ENCODE peak calls at places on chromosomes 13 and 19, in five cellular contexts. Q, A, U, M and K are unnamed samples.
A peak's percentile ranks its signal among the peaks of the same experiment; 100 is the strongest.

GRCh38 chr19:38674388-38675133 is 27.1 kb downstream of the ACTN4 start:
- DNase-seq in U (peak; percentile 61), M (no peak), Q (no peak), A (no peak), K (peak; percentile 99)

GRCh38 chr19:46346821-46347571 is at the start of gene PPP5C:
- DNase-seq in A (peak; percentile 95), M (peak; percentile 95), Q (peak; percentile 97), U (peak; percentile 86), K (peak; percentile 90)

GRCh38 chr13:20053016-20053415 is 94.5 kb downstream of the ZMYM2 start:
- DNase-seq in Q (no peak), A (no peak), U (peak; percentile 27), M (no peak), K (no peak)

GRCh38 chr19:50481351-50482149 is 4.9 kb upstream of the GARIN5A start:
- DNase-seq in Q (peak; percentile 56), U (no peak), A (no peak), M (no peak), K (no peak)

GRCh38 chr19:46787331-46788100 is 878 bp downstream of the SLC1A5 start:
- DNase-seq in M (peak; percentile 74), Q (peak; percentile 84), A (peak; percentile 59), U (peak; percentile 68), K (peak; percentile 52)

GRCh38 chr13:22937241-22937640 is 243.5 kb upstream of the SGCG start:
- DNase-seq in M (no peak), U (no peak), A (no peak), Q (no peak), K (no peak)

GRCh38 chr19:2887391-2887914 is 13.3 kb upstream of the ZNF57 start:
- DNase-seq in A (peak; percentile 85), U (peak; percentile 77), M (no peak), Q (no peak), K (peak; percentile 73)

GRCh38 chr13:28718186-28718537 is 608 bp downstream of the SLC46A3 start:
- DNase-seq in A (peak; percentile 37), M (no peak), U (peak; percentile 51), Q (no peak), K (peak; percentile 31)

GRCh38 chr13:67281476-67281875 is 51.3 kb upstream of the PCDH9 start:
- DNase-seq in Q (no peak), A (no peak), U (no peak), M (no peak), K (no peak)

GRCh38 chr19:46875234-46875633 is 14.4 kb downstream of the ARHGAP35 start:
- DNase-seq in U (no peak), A (no peak), Q (no peak), M (no peak), K (peak; percentile 59)

GRCh38 chr19:54162241-54162805 is 2.8 kb upstream of the LENG1 start:
- DNase-seq in A (peak; percentile 76), M (peak; percentile 93), Q (peak; percentile 93), U (peak; percentile 77), K (peak; percentile 81)

GRCh38 chr19:6590458-6591319 is at the start of gene CD70:
- DNase-seq in A (no peak), U (no peak), M (no peak), Q (no peak), K (peak; percentile 51)

GRCh38 chr13:72985610-72986009 is 73.2 kb upstream of the KLF5 start:
- DNase-seq in M (no peak), Q (no peak), U (no peak), A (no peak), K (no peak)
- H3K4me3 ChIP-seq in M (no peak overlapping the region), Q (no peak overlapping the region), U (no peak overlapping the region), A (no peak overlapping the region), K (no peak overlapping the region)

DNA sequence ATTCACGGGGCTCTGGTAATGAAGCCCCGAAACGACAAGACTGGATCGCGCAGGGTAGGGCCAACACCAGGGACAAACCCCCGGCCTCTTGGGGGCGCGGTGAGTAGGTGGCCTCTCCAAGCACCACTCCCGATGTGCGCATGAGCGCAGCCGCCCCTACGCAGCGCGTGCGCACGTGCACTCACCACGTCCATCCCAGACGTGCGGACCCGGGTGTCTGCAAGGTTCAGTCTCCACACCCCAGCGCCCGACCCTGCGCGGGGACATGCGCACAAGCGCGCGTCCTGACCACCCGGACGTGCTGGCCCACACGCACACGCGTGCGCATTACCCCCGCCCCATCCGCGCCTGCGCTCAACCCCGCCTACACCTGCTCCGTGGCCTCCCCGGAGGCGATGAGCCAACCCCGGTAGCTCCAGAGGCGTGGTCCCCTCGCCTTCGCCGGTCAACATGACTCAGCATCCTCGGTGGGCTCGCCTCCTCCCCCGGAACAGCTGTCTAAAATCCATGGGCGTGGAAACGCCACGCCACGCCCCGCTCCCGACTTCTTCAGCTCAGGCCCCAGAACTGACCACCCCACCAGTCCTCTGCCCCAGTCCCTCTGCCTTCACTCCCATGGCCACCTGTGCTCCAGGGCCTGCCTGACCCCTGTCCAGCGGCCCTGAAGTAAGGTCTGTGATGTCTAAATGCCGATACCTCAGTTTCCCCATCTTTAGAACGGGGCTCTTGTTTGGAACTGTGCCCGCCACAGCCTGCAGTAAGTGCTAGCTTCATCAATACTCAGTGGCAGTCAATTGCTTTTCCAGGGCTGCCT is 5.6 kb upstream of the GPI start:
- DNase-seq in M (peak; percentile 98), Q (peak; percentile 99), U (peak; percentile 95), A (peak; percentile 99), K (peak; percentile 97)
- TF ChIP-seq CTCF in M (peak; percentile 60), Q (peak; percentile 60), U (peak; percentile 44), A (peak; percentile 62), K (peak; percentile 51)

GRCh38 chr13:45464687-45465453 is at the start of gene COG3:
- DNase-seq in A (peak; percentile 99), U (peak; percentile 96), M (peak; percentile 95), Q (peak; percentile 97), K (peak; percentile 98)
- H3K4me3 ChIP-seq in A (peak within 1 kb of the TSS; percentile 98), U (peak within 1 kb of the TSS; percentile 89), M (peak within 1 kb of the TSS; percentile 97), Q (peak within 1 kb of the TSS; percentile 92), K (peak within 1 kb of the TSS; percentile 85)

GRCh38 chr13:60329221-60329983 is 67.6 kb upstream of the TDRD3 start:
- DNase-seq in U (peak; percentile 25), Q (peak; percentile 64), M (peak; percentile 48), A (peak; percentile 70), K (peak; percentile 42)
- TF ChIP-seq CTCF in U (peak; percentile 34), Q (peak; percentile 42), M (peak; percentile 41), A (peak; percentile 74), K (peak; percentile 67)

GRCh38 chr13:42275506-42275905 is 3.6 kb downstream of the AKAP11 start:
- DNase-seq in Q (no peak), M (no peak), A (no peak), U (no peak), K (no peak)

GRCh38 chr13:42276683-42277082 is 4.7 kb downstream of the AKAP11 start:
- DNase-seq in M (no peak), A (peak; percentile 29), U (no peak), Q (no peak), K (no peak)

GRCh38 chr13:42279986-42280385 is 8.0 kb downstream of the AKAP11 start:
- DNase-seq in Q (no peak), U (no peak), A (no peak), M (no peak), K (no peak)

GRCh38 chr13:42279080-42279479 is 7.1 kb downstream of the AKAP11 start:
- DNase-seq in A (no peak), M (no peak), U (peak; percentile 18), Q (no peak), K (no peak)

GRCh38 chr13:42277618-42278276 is 5.8 kb downstream of the AKAP11 start:
- DNase-seq in U (peak; percentile 45), Q (no peak), M (no peak), A (no peak), K (no peak)
- H3K4me3 ChIP-seq in U (no peak overlapping the region), Q (no peak overlapping the region), M (no peak overlapping the region), A (no peak overlapping the region), K (no peak overlapping the region)

GRCh38 chr13:50388481-50388880 is 373.2 kb downstream of the KCNRG start:
- DNase-seq in A (no peak), M (no peak), Q (no peak), U (no peak), K (no peak)

GRCh38 chr13:50386527-50387123 is 371.4 kb downstream of the KCNRG start:
- DNase-seq in U (peak; percentile 46), Q (no peak), A (peak; percentile 78), M (no peak), K (no peak)

GRCh38 chr13:50384724-50385123 is 369.5 kb downstream of the KCNRG start:
- DNase-seq in M (no peak), Q (no peak), A (no peak), U (no peak), K (no peak)

GRCh38 chr13:50389726-50390125 is 374.5 kb downstream of the KCNRG start:
- DNase-seq in M (no peak), A (no peak), Q (no peak), U (no peak), K (no peak)

GRCh38 chr13:50387124-50387581 is 371.9 kb downstream of the KCNRG start:
- DNase-seq in A (peak; percentile 60), U (peak; percentile 41), Q (peak; percentile 82), M (peak; percentile 75), K (peak; percentile 55)
- TF ChIP-seq CTCF in A (peak; percentile 36), U (peak; percentile 14), Q (peak; percentile 35), M (peak; percentile 33), K (peak; percentile 48)

GRCh38 chr19:1616875-1617274 is 11.6 kb upstream of the UQCR11 start:
- DNase-seq in Q (no peak), M (no peak), A (no peak), U (no peak), K (no peak)
- H3K4me3 ChIP-seq in Q (no peak overlapping the region), M (no peak overlapping the region), A (no peak overlapping the region), U (no peak overlapping the region), K (no peak overlapping the region)

DNA sequence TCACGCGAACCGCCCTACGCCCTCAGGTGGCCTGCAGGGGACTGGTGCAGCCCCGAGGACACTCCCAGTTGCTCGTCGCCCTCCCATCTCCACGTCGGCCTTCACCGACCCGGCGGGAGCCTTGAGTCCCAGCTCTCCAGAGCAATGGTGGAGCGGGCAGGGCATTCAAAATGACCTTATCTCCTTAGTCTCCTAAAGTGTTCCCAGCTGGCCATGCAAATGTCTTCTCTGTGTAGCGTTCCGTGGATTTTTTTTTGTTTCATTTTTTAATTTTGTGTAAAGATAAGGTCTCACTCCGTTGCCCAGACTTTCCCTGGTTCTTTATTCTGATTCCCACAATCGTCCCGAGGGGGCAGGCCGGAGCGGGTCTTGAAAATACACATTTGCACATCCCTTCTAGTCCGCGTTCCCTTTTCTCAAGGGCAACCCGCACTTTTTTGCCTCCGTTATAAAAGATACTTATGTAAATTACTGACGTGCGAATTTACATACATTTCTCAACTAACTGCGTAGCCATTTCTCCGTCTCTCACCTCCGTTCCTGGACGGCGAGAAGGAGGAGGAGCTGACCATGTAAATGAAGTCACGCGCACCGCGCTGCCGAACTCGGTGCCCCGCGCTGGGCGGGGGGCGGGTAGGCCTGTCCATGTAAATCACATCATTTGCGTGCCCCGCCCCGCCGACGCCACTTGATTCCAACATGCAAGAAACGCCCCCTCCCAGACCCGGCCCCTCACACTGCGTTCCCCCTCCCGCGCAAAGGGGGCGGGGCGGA is 581 bp upstream of the EGLN2 start:
- DNase-seq in U (peak; percentile 99), A (peak; percentile 100), Q (peak; percentile 100), M (peak; percentile 100), K (peak; percentile 100)
- TF ChIP-seq CTCF in U (peak; percentile 53), A (peak; percentile 70), Q (peak; percentile 41), M (peak; percentile 50), K (peak; percentile 48)

GRCh38 chr19:48624791-48625723 is 5.8 kb downstream of the SPHK2 start:
- DNase-seq in Q (no peak), U (no peak), M (peak; percentile 49), A (no peak), K (no peak)
- H3K4me3 ChIP-seq in Q (peak overlapping the region; percentile 48), U (peak overlapping the region; percentile 65), M (peak overlapping the region; percentile 56), A (peak overlapping the region; percentile 70), K (no peak overlapping the region)

GRCh38 chr13:63124863-63125262 is 1709.2 kb upstream of the PCDH20 start:
- DNase-seq in Q (no peak), M (no peak), U (peak; percentile 50), A (peak; percentile 70), K (peak; percentile 25)
- TF ChIP-seq CTCF in Q (peak; percentile 41), M (no peak), U (peak; percentile 33), A (peak; percentile 47), K (peak; percentile 9)